ENCODE peak calls at places on chromosomes 3 and 15, in five cellular contexts. T is MV-4-11, C is midbrain, A is left lobe of liver, N is lung. W is an unnamed sample.

GRCh38 chr15:70636540-70637165 is 126.7 kb downstream of the UACA start:
- DNase-seq in T (peak), C (peak), A (no peak), N (no peak), W (no peak)

GRCh38 chr3:11001658-11002021 is 9.1 kb downstream of the SLC6A1 start:
- DNase-seq in T (no peak), C (no peak), A (no peak), N (no peak), W (no peak)

GRCh38 chr15:64770626-64771025 is 4.8 kb downstream of the RBPMS2 start:
- DNase-seq in T (no peak), C (no peak), A (no peak), N (no peak), W (no peak)

GRCh38 chr3:32591960-32592462 is 21.4 kb upstream of the DYNC1LI1 start:
- DNase-seq in T (no peak), C (no peak), A (no peak), N (no peak), W (no peak)

GRCh38 chr15:52559583-52559982 is 9.2 kb downstream of the ARPP19 start:
- DNase-seq in T (no peak), C (no peak), A (no peak), N (no peak), W (no peak)

GRCh38 chr3:79497447-79498111 is 270.2 kb downstream of the ROBO1 start:
- DNase-seq in T (peak), C (peak), A (no peak), N (no peak), W (no peak)

GRCh38 chr15:43329222-43329959 is 982 bp downstream of the LCMT2 start:
- DNase-seq in T (no peak), C (peak), A (no peak), N (peak), W (no peak)

GRCh38 chr15:23467110-23467600 is 20.1 kb upstream of the GOLGA6L2 start:
- DNase-seq in T (peak), C (peak), A (no peak), N (no peak), W (no peak)

GRCh38 chr3:20038679-20039078 is 1.6 kb upstream of the KAT2B start:
- DNase-seq in T (no peak), C (no peak), A (no peak), N (no peak), W (no peak)

GRCh38 chr15:29103825-29104565 is 165.6 kb downstream of the NSMCE3 start:
- DNase-seq in T (peak), C (peak), A (no peak), N (no peak), W (peak)

GRCh38 chr15:69119692-69120395 is 40.6 kb upstream of the GLCE start:
- DNase-seq in T (no peak), C (no peak), A (no peak), N (no peak), W (no peak)

GRCh38 chr3:108603689-108604088 is 14.2 kb downstream of the DZIP3 start:
- DNase-seq in T (no peak), C (no peak), A (no peak), N (no peak), W (no peak)

GRCh38 chr3:141076821-141077571 is 25.8 kb downstream of the SPSB4 start:
- DNase-seq in T (peak), C (peak), A (no peak), N (peak), W (no peak)

GRCh38 chr15:51759557-51760070 is 8.2 kb downstream of the TMOD2 start:
- DNase-seq in T (peak), C (no peak), A (no peak), N (peak), W (no peak)

GRCh38 chr15:55820043-55820442 is 77.1 kb upstream of the PRTG start:
- DNase-seq in T (no peak), C (no peak), A (no peak), N (no peak), W (no peak)

GRCh38 chr3:140250010-140250825 is 315.2 kb downstream of the CLSTN2 start:
- DNase-seq in T (no peak), C (no peak), A (no peak), N (no peak), W (no peak)

GRCh38 chr3:52779011-52779410 is 1.6 kb downstream of the ITIH1 start:
- DNase-seq in T (no peak), C (no peak), A (no peak), N (no peak), W (no peak)

GRCh38 chr15:45689616-45690015 is 54.8 kb downstream of the SQOR start:
- DNase-seq in T (no peak), C (no peak), A (no peak), N (no peak), W (no peak)

W was measured in GM06990.